ENCODE peak calls at places on chromosome 3, in ten cellular contexts. N is HCT116; V is hypothalamus; G is cardiac muscle cell; F is NCI-H748 treated with DMSO at 0.1 percent for 48 hours; J is CD8-positive, alpha-beta T cell; U is iris pigment epithelial cell; Y is NCI-H524; M is ovary; D is CD4-positive, alpha-beta T cell. I is an unnamed sample.

GRCh38 chr3:194869482-194870169 is 183.9 kb downstream of the FAM43A start:
- DNase-seq in N (peak), V (no peak), G (no peak), F (no peak), J (no peak), U (peak), Y (peak), M (no peak), D (no peak), I (no peak)

GRCh38 chr3:114213262-114213668 is 24.1 kb downstream of the ZNF80 start:
- DNase-seq in N (no peak), V (no peak), G (no peak), F (no peak), J (no peak), U (peak), Y (no peak), M (no peak), D (no peak), I (no peak)

GRCh38 chr3:107408513-107408912 is 31.3 kb downstream of the CCDC54 start:
- DNase-seq in N (no peak), V (no peak), G (no peak), F (no peak), J (no peak), U (no peak), Y (no peak), M (no peak), D (no peak), I (no peak)

GRCh38 chr3:14143826-14144225 is 19.0 kb downstream of the TMEM43 start:
- DNase-seq in N (no peak), V (no peak), G (no peak), F (no peak), J (no peak), U (peak), Y (no peak), M (peak), D (no peak), I (no peak)

GRCh38 chr3:155147588-155147987 is 67.5 kb downstream of the MME start:
- DNase-seq in N (no peak), V (no peak), G (no peak), F (no peak), J (no peak), U (no peak), Y (no peak), M (no peak), D (no peak), I (no peak)

GRCh38 chr3:125115640-125116039 is 59.8 kb upstream of the HEG1 start:
- DNase-seq in N (no peak), V (no peak), G (no peak), F (no peak), J (peak), U (peak), Y (no peak), M (peak), D (no peak), I (no peak)

GRCh38 chr3:177579419-177579818 is 382.1 kb upstream of the TBL1XR1 start:
- DNase-seq in N (no peak), V (no peak), G (no peak), F (no peak), J (no peak), U (no peak), Y (no peak), M (no peak), D (no peak), I (no peak)

GRCh38 chr3:58679451-58679850 is 12.9 kb upstream of the FAM3D start:
- DNase-seq in N (no peak), V (no peak), G (no peak), F (no peak), J (no peak), U (peak), Y (no peak), M (no peak), D (no peak), I (no peak)

GRCh38 chr3:22360977-22361376 is 610.0 kb upstream of the ZNF385D start:
- DNase-seq in N (no peak), V (no peak), G (no peak), F (no peak), J (no peak), U (peak), Y (no peak), M (no peak), D (no peak), I (no peak)

GRCh38 chr3:13747627-13748026 is 132.2 kb downstream of the WNT7A start:
- DNase-seq in N (no peak), V (no peak), G (no peak), F (no peak), J (no peak), U (no peak), Y (no peak), M (no peak), D (no peak), I (no peak)

GRCh38 chr3:48428088-48428862 is 1.6 kb downstream of the PLXNB1 start:
- DNase-seq in N (no peak), V (no peak), G (no peak), F (no peak), J (no peak), U (no peak), Y (no peak), M (no peak), D (no peak), I (no peak)

GRCh38 chr3:30553641-30554316 is 52.6 kb upstream of the TGFBR2 start:
- DNase-seq in N (no peak), V (no peak), G (no peak), F (no peak), J (no peak), U (peak), Y (no peak), M (no peak), D (no peak), I (no peak)

GRCh38 chr3:113844622-113845222 is 6.1 kb downstream of the GRAMD1C start:
- DNase-seq in N (no peak), V (no peak), G (peak), F (no peak), J (no peak), U (peak), Y (peak), M (no peak), D (no peak), I (no peak)

GRCh38 chr3:72312339-72312738 is 527.4 kb upstream of the PROK2 start:
- DNase-seq in N (no peak), V (no peak), G (no peak), F (no peak), J (no peak), U (no peak), Y (no peak), M (no peak), D (no peak), I (no peak)

GRCh38 chr3:56754753-56755365 is 46.9 kb downstream of the ARHGEF3 start:
- DNase-seq in N (no peak), V (no peak), G (no peak), F (no peak), J (peak), U (no peak), Y (no peak), M (peak), D (peak), I (peak)

GRCh38 chr3:152254031-152254430 is 14.7 kb upstream of the MBNL1 start:
- DNase-seq in N (no peak), V (no peak), G (no peak), F (no peak), J (no peak), U (no peak), Y (no peak), M (no peak), D (no peak), I (no peak)

GRCh38 chr3:150096700-150097587 is 126.2 kb upstream of the PFN2 start:
- DNase-seq in N (no peak), V (no peak), G (no peak), F (no peak), J (no peak), U (no peak), Y (no peak), M (no peak), D (no peak), I (no peak)

GRCh38 chr3:7439101-7439500 is 578.2 kb downstream of the GRM7 start:
- DNase-seq in N (no peak), V (no peak), G (no peak), F (no peak), J (no peak), U (no peak), Y (no peak), M (no peak), D (no peak), I (no peak)

GRCh38 chr3:166013073-166013679 is 176.0 kb upstream of the BCHE start:
- DNase-seq in N (peak), V (no peak), G (peak), F (peak), J (no peak), U (peak), Y (peak), M (no peak), D (no peak), I (no peak)

GRCh38 chr3:128082545-128082944 is 30.3 kb downstream of the SEC61A1 start:
- DNase-seq in N (no peak), V (no peak), G (no peak), F (no peak), J (no peak), U (no peak), Y (no peak), M (no peak), D (no peak), I (peak)

GRCh38 chr3:83034806-83035703 is 1273.6 kb upstream of the GBE1 start:
- DNase-seq in N (no peak), V (no peak), G (no peak), F (no peak), J (no peak), U (no peak), Y (no peak), M (no peak), D (no peak), I (no peak)

GRCh38 chr3:45993421-45994027 is 2.1 kb downstream of the FYCO1 start:
- DNase-seq in N (no peak), V (no peak), G (no peak), F (no peak), J (no peak), U (no peak), Y (peak), M (no peak), D (peak), I (no peak)

GRCh38 chr3:152213086-152213674 is 55.5 kb upstream of the MBNL1 start:
- DNase-seq in N (no peak), V (no peak), G (no peak), F (no peak), J (no peak), U (peak), Y (no peak), M (no peak), D (no peak), I (no peak)

GRCh38 chr3:32575451-32575850 is 4.8 kb upstream of the DYNC1LI1 start:
- DNase-seq in N (no peak), V (no peak), G (no peak), F (no peak), J (no peak), U (no peak), Y (no peak), M (no peak), D (no peak), I (no peak)

GRCh38 chr3:117611242-117611641 is 901.7 kb downstream of the TUSC7 start:
- DNase-seq in N (no peak), V (no peak), G (no peak), F (no peak), J (no peak), U (no peak), Y (peak), M (no peak), D (no peak), I (no peak)

GRCh38 chr3:69738859-69739203 is 433 bp upstream of the MITF start:
- DNase-seq in N (no peak), V (no peak), G (peak), F (no peak), J (no peak), U (peak), Y (no peak), M (no peak), D (no peak), I (no peak)

GRCh38 chr3:177824190-177824786 is 627.0 kb upstream of the TBL1XR1 start:
- DNase-seq in N (no peak), V (no peak), G (no peak), F (no peak), J (no peak), U (peak), Y (no peak), M (peak), D (no peak), I (no peak)

GRCh38 chr3:175288616-175289015 is 429.5 kb downstream of the NAALADL2 start:
- DNase-seq in N (no peak), V (no peak), G (no peak), F (no peak), J (no peak), U (peak), Y (no peak), M (no peak), D (no peak), I (no peak)

I was measured in T-cell.